ENCODE peak calls at places on chromosomes 5 and 9, in six cellular contexts. S, M, D, B, Y and T are unnamed samples.

GRCh38 chr5:80069918-80070318 is 34.8 kb downstream of the THBS4 start:
- DNase-seq in Y (no peak), B (no peak), S (no peak), M (no peak), D (no peak), T (no peak)

GRCh38 chr5:58334035-58334434 is 125.9 kb downstream of the PLK2 start:
- DNase-seq in D (no peak), B (no peak), M (no peak), S (no peak), Y (peak; percentile 54), T (no peak)

GRCh38 chr9:14478175-14479165 is 164.5 kb upstream of the NFIB start:
- DNase-seq in S (no peak), D (no peak), Y (no peak), B (no peak), M (no peak), T (peak; percentile 15)

GRCh38 chr5:143213851-143214363 is 189.6 kb downstream of the NR3C1 start:
- DNase-seq in S (no peak), D (no peak), B (no peak), Y (no peak), M (no peak), T (no peak)

GRCh38 chr9:29555452-29555851 is 1982.2 kb upstream of the C9orf72 start:
- DNase-seq in D (no peak), M (no peak), S (no peak), B (no peak), Y (no peak), T (no peak)

GRCh38 chr9:8863886-8864881 is 1064.6 kb upstream of the DMAC1 start:
- DNase-seq in M (peak; percentile 14), B (no peak), D (no peak), S (no peak), Y (no peak), T (peak; percentile 33)

GRCh38 chr9:1514241-1514640 is 464.1 kb downstream of the DMRT2 start:
- DNase-seq in M (no peak), B (no peak), D (no peak), Y (no peak), S (no peak), T (no peak)

GRCh38 chr5:171367424-171368370 is 20.0 kb upstream of the NPM1 start:
- DNase-seq in M (no peak), B (no peak), Y (no peak), D (no peak), S (no peak), T (no peak)

GRCh38 chr9:18821794-18822193 is 211.2 kb downstream of the SAXO1 start:
- DNase-seq in Y (peak; percentile 65), D (no peak), S (no peak), B (no peak), M (no peak), T (no peak)

GRCh38 chr9:35521708-35522107 is 31.8 kb downstream of the RUSC2 start:
- DNase-seq in D (peak; percentile 71), M (no peak), Y (no peak), S (no peak), B (peak; percentile 26), T (peak; percentile 75)

GRCh38 chr9:35519697-35520403 is 29.9 kb downstream of the RUSC2 start:
- DNase-seq in S (no peak), Y (no peak), M (no peak), D (no peak), B (no peak), T (no peak)

GRCh38 chr9:35522189-35522588 is 32.3 kb downstream of the RUSC2 start:
- DNase-seq in S (no peak), D (no peak), Y (no peak), M (no peak), B (no peak), T (no peak)

GRCh38 chr9:35518981-35519679 is 29.2 kb downstream of the RUSC2 start:
- DNase-seq in Y (peak; percentile 70), S (no peak), D (peak; percentile 76), B (peak; percentile 73), M (no peak), T (peak; percentile 65)

DNA sequence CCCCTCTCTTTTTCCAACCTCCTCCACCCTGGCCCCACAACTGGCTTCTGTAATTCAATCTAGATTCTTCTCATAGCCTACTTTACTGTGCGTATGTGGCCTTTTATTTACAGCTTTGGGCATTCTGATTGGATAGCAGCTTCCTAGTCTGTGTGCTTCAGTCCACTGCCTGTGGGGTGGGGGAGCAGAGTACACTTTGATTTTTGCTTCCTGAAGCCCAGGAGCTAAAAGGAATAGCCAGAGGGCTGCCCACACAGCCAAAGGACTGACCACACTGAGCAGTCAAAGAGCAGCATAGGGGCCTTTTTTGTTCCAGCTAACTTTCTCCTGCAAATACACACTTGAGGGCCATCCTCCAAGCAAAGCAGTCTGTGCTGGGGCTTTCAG is 30.5 kb downstream of the RUSC2 start:
- DNase-seq in B (no peak), S (no peak), Y (no peak), M (no peak), D (no peak), T (no peak)
- H3K4me1 ChIP-seq in B (peaks cover 94% of the 10 kb centered on the region), S (peaks cover 36% of the 10 kb centered on the region), Y (peaks cover 59% of the 10 kb centered on the region), M (peaks cover 60% of the 10 kb centered on the region), D (peaks cover 12% of the 10 kb centered on the region), T (peaks cover 56% of the 10 kb centered on the region)

DNA sequence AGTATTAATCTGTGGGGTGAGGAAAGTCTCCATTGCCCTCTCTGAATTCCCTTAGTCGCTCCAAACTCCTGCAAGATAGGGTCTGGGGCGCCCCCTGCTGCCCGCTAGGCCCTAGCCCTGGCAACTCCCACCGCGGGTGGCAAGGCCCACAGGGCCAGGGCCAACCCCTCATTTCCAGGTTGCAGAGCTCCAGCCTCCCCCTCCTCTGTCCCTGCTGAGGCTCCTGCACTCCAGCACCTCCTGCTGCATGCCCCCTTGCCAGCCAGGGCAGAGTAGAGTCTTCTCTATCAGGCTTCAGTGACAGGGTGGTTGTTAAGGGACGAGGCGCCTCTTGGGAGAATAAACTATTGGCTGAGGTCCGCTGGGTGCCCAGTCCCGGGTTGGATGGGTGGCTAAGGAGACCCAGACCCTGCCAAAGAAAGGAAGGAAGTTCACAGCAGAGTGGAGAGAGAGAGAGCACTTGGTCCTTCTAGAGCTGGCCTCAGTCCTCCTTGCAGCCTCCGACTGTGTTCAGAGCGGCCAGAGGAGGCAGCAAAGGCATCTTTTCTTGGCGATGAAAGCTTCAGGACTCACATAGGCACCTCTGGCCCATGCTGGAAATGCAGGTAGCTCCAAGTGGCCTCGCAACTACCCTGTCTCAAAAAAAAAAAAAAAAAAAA is 45.6 kb downstream of the SAR1B start:
- DNase-seq in B (peak; percentile 93), D (no peak), S (peak; percentile 85), M (peak; percentile 85), Y (peak; percentile 78), T (peak; percentile 76)
- H3K4me3 ChIP-seq in B (no peak overlapping the region), D (no peak overlapping the region), S (no peak overlapping the region), M (no peak overlapping the region), Y (no peak overlapping the region), T (no peak overlapping the region)

DNA sequence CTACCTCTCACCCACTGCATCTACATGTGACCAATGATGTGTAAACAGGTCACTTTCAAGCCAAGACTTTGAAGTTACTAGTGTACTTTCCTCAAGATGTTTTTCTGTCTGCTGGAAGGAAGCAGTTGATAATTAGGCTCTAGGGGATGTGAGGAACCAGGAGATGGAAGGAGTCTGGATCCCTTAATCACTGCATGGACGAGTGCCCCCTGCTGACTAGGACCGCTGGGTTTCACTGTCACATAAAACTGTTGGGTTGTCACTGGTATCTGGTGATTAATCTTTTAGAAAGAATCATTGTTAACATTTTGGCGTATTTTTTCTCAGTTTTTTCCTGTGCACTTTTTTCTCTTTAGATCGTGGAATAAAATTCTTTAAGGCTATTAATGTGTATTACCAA is 79.5 kb downstream of the SREK1 start:
- DNase-seq in Y (peak; percentile 33), S (no peak), B (peak; percentile 29), M (peak; percentile 19), D (no peak), T (no peak)
- TF ChIP-seq CTCF in Y (peak; percentile 56), S (no peak), B (peak; percentile 20), M (peak; percentile 28), D (no peak), T (peak; percentile 52)

DNA sequence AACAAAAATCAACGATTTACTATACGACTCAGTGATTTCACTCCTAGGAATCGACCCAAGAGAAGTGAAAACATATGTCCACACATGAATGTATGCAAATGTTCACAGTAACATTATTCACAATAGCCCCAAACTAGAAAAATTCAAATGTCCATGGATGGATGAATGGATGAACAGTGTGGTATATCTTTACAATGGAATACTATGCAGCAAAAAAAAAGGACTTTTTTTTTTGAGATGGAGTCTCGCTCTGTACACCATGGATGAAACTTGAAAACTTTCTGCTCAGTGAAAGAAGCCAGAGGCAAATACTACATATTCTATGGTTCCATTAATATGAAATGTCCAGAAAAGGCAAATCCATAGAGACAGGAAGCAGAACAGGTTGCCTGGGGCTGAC is 233.8 kb downstream of the ROR2 start:
- DNase-seq in S (no peak), M (no peak), B (no peak), D (no peak), Y (no peak), T (no peak)
- H3K4me1 ChIP-seq in S (no peaks in the 10 kb centered on the region), M (peaks cover 5% of the 10 kb centered on the region), B (peaks cover 4% of the 10 kb centered on the region), D (no peaks in the 10 kb centered on the region), Y (no peaks in the 10 kb centered on the region), T (peaks cover 4% of the 10 kb centered on the region)

GRCh38 chr5:163505475-163506457 is at the start of gene MAT2B:
- DNase-seq in M (peak; percentile 95), Y (peak; percentile 95), B (peak; percentile 95), D (peak; percentile 93), S (peak; percentile 94), T (peak; percentile 99)

GRCh38 chr5:163509288-163510040 is 4.0 kb downstream of the MAT2B start:
- DNase-seq in M (peak; percentile 36), Y (peak; percentile 48), D (peak; percentile 55), S (no peak), B (peak; percentile 55), T (no peak)

GRCh38 chr5:163506726-163507125 is 1.3 kb downstream of the MAT2B start:
- DNase-seq in Y (peak; percentile 39), M (no peak), S (no peak), B (no peak), D (no peak), T (no peak)

GRCh38 chr5:163505049-163505474 is 357 bp upstream of the MAT2B start:
- DNase-seq in S (no peak), M (no peak), Y (no peak), B (no peak), D (no peak), T (no peak)

DNA sequence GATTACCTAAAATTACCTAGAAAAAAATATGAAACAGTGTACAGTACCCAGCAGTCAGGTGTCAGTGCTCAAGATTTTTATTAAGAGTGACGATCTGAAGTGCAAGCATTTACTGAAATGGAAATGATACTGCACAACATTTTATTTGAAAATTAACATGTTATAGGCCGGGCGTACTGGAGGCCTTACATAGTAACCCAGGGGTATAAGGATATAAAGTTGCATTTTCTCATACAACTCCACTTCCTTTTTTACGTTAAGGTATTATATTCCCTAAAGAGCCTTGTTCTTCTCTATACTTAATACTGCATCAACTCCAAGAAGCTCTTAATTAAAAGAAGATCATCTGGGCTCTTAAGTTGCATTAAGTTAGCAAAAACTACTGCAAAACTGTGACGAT is 3.3 kb downstream of the MAT2B start:
- DNase-seq in Y (no peak), M (no peak), D (no peak), B (no peak), S (no peak), T (no peak)
- H3K4me3 ChIP-seq in Y (peak overlapping the region; percentile 61), M (no peak overlapping the region), D (peak overlapping the region; percentile 35), B (no peak overlapping the region), S (no peak overlapping the region), T (no peak overlapping the region)

DNA sequence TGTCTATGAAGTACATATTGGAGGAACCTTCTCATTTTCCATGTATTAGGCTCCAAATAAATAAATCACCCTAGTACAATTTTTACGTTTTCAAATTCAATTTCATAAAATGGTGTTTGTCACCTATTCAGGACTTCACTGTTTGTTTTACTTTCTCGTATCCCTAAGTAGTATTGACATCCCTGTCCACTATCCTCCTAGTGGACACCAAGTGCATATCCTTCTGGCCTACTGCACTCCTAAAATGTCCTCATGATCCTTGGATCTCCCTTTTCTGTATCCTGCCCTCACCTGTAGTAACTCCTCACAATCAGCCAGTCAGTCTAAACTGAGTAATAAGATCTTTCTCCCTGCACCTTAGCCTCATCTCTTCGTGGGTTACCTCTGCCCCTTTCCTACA is 539.9 kb downstream of the DMRTA1 start:
- DNase-seq in M (peak; percentile 2), B (peak; percentile 11), S (no peak), D (no peak), Y (peak; percentile 9), T (no peak)
- TF ChIP-seq CTCF in M (no peak), B (no peak), S (no peak), D (no peak), Y (peak; percentile 39), T (no peak)